ENCODE peak calls at places on chromosomes 4 and X, in ten cellular contexts. A is HL-60, H is tibial artery, J is fibroblast of lung, M is spleen, V is cardiac muscle cell, Z is gastrocnemius medialis, T is ovary, G is heart left ventricle, O is lung. Y is an unnamed sample.

GRCh38 chr4:36152712-36153111 is 91.6 kb downstream of the ARAP2 start:
- DNase-seq in A (no peak), H (no peak), J (no peak), M (no peak), V (no peak), Z (no peak), T (no peak), G (no peak), O (no peak), Y (no peak)

GRCh38 chrX:44462851-44463250 is 79.8 kb downstream of the FUNDC1 start:
- DNase-seq in A (no peak), H (no peak), J (peak), M (no peak), V (no peak), Z (peak), T (no peak), G (peak), O (peak), Y (no peak)

GRCh38 chrX:123138473-123138872 is 45.6 kb upstream of the GRIA3 start:
- DNase-seq in A (no peak), H (no peak), J (peak), M (no peak), V (no peak), Z (no peak), T (no peak), G (no peak), O (no peak), Y (no peak)

GRCh38 chr4:140330311-140330900 is 43.0 kb upstream of the SCOC start:
- DNase-seq in A (no peak), H (no peak), J (peak), M (no peak), V (peak), Z (no peak), T (no peak), G (no peak), O (no peak), Y (no peak)

GRCh38 chrX:150848914-150849365 is 49.5 kb downstream of the CD99L2 start:
- DNase-seq in A (peak), H (no peak), J (no peak), M (no peak), V (no peak), Z (peak), T (no peak), G (no peak), O (peak), Y (no peak)

GRCh38 chr4:105933083-105933482 is 37.8 kb downstream of the NPNT start:
- DNase-seq in A (no peak), H (no peak), J (no peak), M (no peak), V (no peak), Z (no peak), T (no peak), G (no peak), O (no peak), Y (no peak)

GRCh38 chr4:154643493-154643892 is 31.0 kb upstream of the FGG start:
- DNase-seq in A (no peak), H (no peak), J (no peak), M (no peak), V (no peak), Z (no peak), T (no peak), G (no peak), O (no peak), Y (no peak)

GRCh38 chrX:24902808-24903207 is 113.0 kb downstream of the ARX start:
- DNase-seq in A (no peak), H (no peak), J (peak), M (no peak), V (no peak), Z (no peak), T (no peak), G (no peak), O (no peak), Y (no peak)

GRCh38 chr4:108651068-108651794 is 832 bp downstream of the OSTC start:
- DNase-seq in A (peak), H (no peak), J (peak), M (no peak), V (peak), Z (no peak), T (no peak), G (no peak), O (no peak), Y (no peak)

GRCh38 chr4:41880022-41880837 is 55.0 kb upstream of the TMEM33 start:
- DNase-seq in A (no peak), H (no peak), J (no peak), M (peak), V (no peak), Z (no peak), T (no peak), G (no peak), O (no peak), Y (no peak)

GRCh38 chr4:185117300-185117934 is 25.6 kb upstream of the SLC25A4 start:
- DNase-seq in A (no peak), H (no peak), J (no peak), M (no peak), V (no peak), Z (no peak), T (no peak), G (no peak), O (no peak), Y (no peak)

GRCh38 chr4:109588176-109588575 is 28.1 kb downstream of the MCUB start:
- DNase-seq in A (no peak), H (no peak), J (no peak), M (no peak), V (no peak), Z (no peak), T (no peak), G (no peak), O (no peak), Y (no peak)

GRCh38 chrX:132737743-132738142 is 220.7 kb downstream of the HS6ST2 start:
- DNase-seq in A (peak), H (no peak), J (no peak), M (no peak), V (no peak), Z (no peak), T (no peak), G (no peak), O (peak), Y (no peak)

GRCh38 chr4:73669410-73670183 is 49.4 kb upstream of the RASSF6 start:
- DNase-seq in A (no peak), H (no peak), J (no peak), M (no peak), V (no peak), Z (no peak), T (peak), G (no peak), O (no peak), Y (no peak)

GRCh38 chr4:148054275-148054674 is 322.4 kb downstream of the ARHGAP10 start:
- DNase-seq in A (peak), H (no peak), J (no peak), M (no peak), V (no peak), Z (peak), T (no peak), G (no peak), O (no peak), Y (no peak)

GRCh38 chr4:41448935-41449334 is 89.0 kb upstream of the LIMCH1 start:
- DNase-seq in A (no peak), H (no peak), J (no peak), M (no peak), V (no peak), Z (no peak), T (peak), G (peak), O (peak), Y (no peak)

GRCh38 chr4:105122334-105122733 is 24.3 kb upstream of the TET2 start:
- DNase-seq in A (no peak), H (no peak), J (peak), M (no peak), V (peak), Z (no peak), T (no peak), G (no peak), O (no peak), Y (no peak)

DNA sequence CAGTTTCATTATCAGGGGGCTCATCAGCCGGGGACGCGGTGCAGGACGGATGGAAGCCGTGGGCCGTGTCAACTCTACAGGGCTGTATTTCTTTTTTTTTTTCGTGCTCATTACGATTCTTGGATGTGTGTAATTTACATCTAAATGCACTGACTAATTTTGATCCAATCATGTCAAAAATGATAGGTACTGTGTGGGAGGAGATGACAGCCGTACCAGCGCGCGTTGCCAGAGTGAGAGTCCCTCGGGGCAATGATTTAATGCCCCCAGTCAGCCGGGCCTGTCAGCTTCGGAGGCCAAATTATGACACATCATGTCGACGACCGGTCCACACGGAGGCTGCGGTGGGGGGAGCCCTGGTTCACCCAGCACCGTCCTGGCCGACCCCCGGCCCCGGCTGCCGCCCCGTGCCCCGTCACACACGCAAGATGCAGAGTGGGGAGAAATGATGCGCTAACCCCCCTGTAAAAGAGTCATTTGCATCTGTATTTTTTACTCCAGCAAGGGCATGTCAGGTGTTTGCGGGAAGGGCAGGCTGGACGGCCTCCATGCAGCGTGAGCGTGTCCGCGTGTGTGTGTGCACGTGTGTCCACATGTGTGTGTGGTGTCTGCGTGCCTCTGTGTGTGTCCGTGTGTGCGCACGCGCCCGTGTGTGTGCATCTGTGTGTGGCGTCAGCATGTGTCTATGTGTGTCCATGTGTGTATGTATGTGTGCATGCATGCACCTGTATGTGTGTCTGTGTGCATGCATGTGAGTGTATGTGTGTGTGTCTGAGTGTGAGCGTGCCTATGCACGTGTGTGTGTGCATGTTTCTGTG is 74.3 kb upstream of the PPP2R3B start:
- DNase-seq in A (no peak), H (no peak), J (no peak), M (peak), V (no peak), Z (no peak), T (no peak), G (no peak), O (no peak), Y (no peak)
- H3K27ac ChIP-seq in A (no peak), H (no peak), J (no peak), M (no peak), V (no peak), Z (no peak), T (no peak), G (no peak), O (no peak), Y (no peak)

DNA sequence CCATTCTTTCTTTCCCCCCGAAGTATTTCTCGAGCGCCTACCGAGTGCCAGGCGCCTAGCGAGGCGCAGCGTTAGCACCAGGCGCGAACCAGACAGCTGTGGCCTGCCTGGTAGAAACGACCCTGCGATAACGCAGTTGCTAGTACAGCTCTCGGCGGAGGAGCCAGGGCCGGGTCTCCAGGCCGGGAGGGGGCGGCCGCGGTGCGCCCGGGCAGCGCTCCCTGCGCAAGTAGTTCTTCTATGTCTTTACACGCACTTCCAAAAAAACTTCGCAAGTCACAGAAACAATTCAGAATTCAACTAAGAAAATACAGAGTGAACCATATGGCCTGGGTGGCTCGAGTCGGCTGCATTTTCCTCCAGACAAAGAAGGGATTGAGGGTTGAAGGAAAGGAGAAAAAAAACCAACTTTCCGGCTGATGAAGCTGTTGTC is 7.0 kb upstream of the NEUROG2 start:
- DNase-seq in A (peak), H (no peak), J (peak), M (peak), V (peak), Z (no peak), T (peak), G (no peak), O (no peak), Y (no peak)
- TF ChIP-seq CTCF in A (peak), H (no peak), J (peak), M (no peak), V (peak), Z (no peak), T (no peak), G (no peak), O (no peak), Y (no peak)

GRCh38 chrX:7119927-7120577 is 27.5 kb upstream of the STS start:
- DNase-seq in A (no peak), H (no peak), J (no peak), M (no peak), V (no peak), Z (no peak), T (no peak), G (no peak), O (no peak), Y (no peak)

GRCh38 chrX:7117587-7117986 is 29.9 kb upstream of the STS start:
- DNase-seq in A (no peak), H (no peak), J (no peak), M (no peak), V (no peak), Z (no peak), T (no peak), G (no peak), O (no peak), Y (no peak)

GRCh38 chrX:7116081-7116480 is 31.4 kb upstream of the STS start:
- DNase-seq in A (no peak), H (no peak), J (no peak), M (no peak), V (no peak), Z (no peak), T (no peak), G (no peak), O (no peak), Y (no peak)

GRCh38 chrX:7115557-7115956 is 32.0 kb upstream of the STS start:
- DNase-seq in A (no peak), H (no peak), J (no peak), M (no peak), V (no peak), Z (peak), T (peak), G (peak), O (no peak), Y (no peak)

GRCh38 chrX:7120578-7121219 is 26.8 kb upstream of the STS start:
- DNase-seq in A (no peak), H (no peak), J (peak), M (no peak), V (no peak), Z (no peak), T (no peak), G (no peak), O (no peak), Y (no peak)
- H3K27ac ChIP-seq in A (no peak), H (no peak), J (no peak), M (no peak), V (no peak), Z (peak), T (no peak), G (no peak), O (peak), Y (peak)

GRCh38 chr4:120286813-120287212 is 220.2 kb upstream of the MAD2L1 start:
- DNase-seq in A (no peak), H (no peak), J (no peak), M (no peak), V (peak), Z (no peak), T (no peak), G (no peak), O (no peak), Y (no peak)
- TF ChIP-seq CTCF in A (no peak), H (no peak), J (peak), M (no peak), V (no peak), Z (no peak), T (no peak), G (no peak), O (no peak), Y (no peak)

DNA sequence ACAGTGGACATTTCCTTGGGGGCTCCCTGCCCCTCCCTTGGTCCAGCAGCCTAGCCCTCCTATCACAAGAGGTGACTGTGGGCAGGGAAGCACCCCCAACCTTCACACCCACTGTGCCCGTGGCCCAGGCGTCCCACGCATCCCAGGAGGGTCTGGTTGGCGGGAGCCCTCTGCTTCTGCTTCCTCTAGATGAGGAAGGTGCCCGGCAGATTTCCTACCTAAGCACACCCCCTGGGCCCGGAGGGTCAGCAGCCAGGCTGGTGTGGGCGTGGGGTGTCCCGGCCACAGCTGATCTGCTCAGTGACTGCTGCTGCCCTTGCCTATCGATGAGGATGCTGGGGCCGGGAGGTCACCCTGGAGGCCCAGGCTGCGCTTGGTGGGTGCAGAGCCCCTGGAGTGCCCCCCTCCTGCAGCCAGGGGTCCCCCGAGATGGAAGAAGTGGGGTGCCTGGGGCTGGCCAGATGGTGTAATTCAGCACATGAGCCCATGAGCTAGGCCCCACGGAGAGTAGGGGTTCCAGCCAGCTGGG is 12.2 kb downstream of the SH3BP2 start:
- DNase-seq in A (no peak), H (peak), J (no peak), M (peak), V (no peak), Z (no peak), T (peak), G (peak), O (no peak), Y (no peak)
- H3K27ac ChIP-seq in A (no peak), H (no peak), J (no peak), M (peak), V (no peak), Z (no peak), T (no peak), G (peak), O (no peak), Y (peak)

GRCh38 chr4:131054489-131055019 is 1958.6 kb downstream of the C4orf33 start:
- DNase-seq in A (no peak), H (no peak), J (no peak), M (no peak), V (no peak), Z (no peak), T (no peak), G (no peak), O (no peak), Y (no peak)
- TF ChIP-seq CTCF in A (no peak), H (no peak), J (no peak), M (no peak), V (no peak), Z (no peak), T (no peak), G (no peak), O (no peak), Y (no peak)

GRCh38 chr4:168129046-168129772 is 36.9 kb downstream of the ANXA10 start:
- DNase-seq in A (no peak), H (no peak), J (no peak), M (no peak), V (no peak), Z (no peak), T (no peak), G (no peak), O (no peak), Y (no peak)
- H3K27ac ChIP-seq in A (no peak), H (no peak), J (no peak), M (no peak), V (no peak), Z (no peak), T (no peak), G (no peak), O (no peak), Y (no peak)

GRCh38 chrX:1466971-1467561 is 14.4 kb upstream of the ASMTL start:
- DNase-seq in A (peak), H (no peak), J (no peak), M (peak), V (no peak), Z (no peak), T (no peak), G (no peak), O (peak), Y (peak)

GRCh38 chrX:1466232-1466661 is 13.5 kb upstream of the ASMTL start:
- DNase-seq in A (no peak), H (peak), J (no peak), M (peak), V (no peak), Z (no peak), T (no peak), G (no peak), O (peak), Y (peak)

GRCh38 chrX:1465261-1466231 is 12.8 kb upstream of the ASMTL start:
- DNase-seq in A (no peak), H (peak), J (no peak), M (peak), V (no peak), Z (no peak), T (no peak), G (no peak), O (peak), Y (peak)

GRCh38 chrX:1464282-1465131 is 11.8 kb upstream of the ASMTL start:
- DNase-seq in A (peak), H (peak), J (no peak), M (peak), V (no peak), Z (no peak), T (no peak), G (no peak), O (peak), Y (peak)

DNA sequence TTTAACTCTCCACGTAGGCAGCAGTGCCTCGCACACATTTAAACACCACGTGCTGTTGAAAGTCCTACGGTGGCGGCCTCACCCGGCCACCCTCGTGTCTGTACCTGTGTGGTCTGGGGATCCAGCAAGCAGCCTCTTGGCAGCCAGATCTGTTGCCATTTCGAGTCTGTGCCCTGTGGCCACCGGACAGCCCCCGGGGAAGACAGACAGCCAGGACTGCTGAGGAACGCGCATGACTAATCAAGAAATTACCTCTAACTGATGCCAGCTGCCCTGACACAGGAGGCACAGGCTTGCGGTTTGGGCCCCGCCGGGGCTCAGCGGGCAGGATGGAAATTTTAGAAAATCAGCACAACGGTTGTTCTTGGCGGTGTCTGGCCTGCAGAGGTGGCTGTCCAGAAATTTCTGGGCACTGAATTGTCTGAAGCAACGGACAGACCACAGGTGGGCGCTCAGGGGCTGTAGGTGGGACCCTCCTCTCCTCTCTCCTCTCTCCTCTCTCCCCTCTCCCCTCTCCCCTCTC is 15.6 kb upstream of the ASMTL start:
- DNase-seq in A (peak), H (peak), J (peak), M (peak), V (no peak), Z (no peak), T (no peak), G (no peak), O (peak), Y (peak)
- TF ChIP-seq CTCF in A (peak), H (no peak), J (no peak), M (no peak), V (no peak), Z (no peak), T (no peak), G (no peak), O (no peak), Y (no peak)

DNA sequence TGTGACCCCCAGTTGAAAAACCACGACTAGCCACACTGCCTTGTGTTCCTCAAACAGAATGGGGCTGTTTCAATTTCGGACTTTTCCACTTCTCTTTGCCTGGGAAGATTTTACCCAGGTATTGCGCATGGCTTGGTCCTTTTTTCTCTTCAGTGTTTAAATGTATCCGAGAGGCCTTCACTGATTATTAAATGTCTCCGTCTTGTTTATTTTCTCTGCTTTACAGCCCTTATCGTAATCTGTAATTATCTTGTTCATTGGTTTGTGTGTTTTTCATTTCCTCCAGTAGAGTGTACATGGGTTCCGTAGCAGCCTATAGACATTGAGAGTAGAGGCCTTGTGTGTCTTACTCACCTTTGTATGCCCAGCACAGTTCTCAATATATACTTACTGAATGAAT is 2.4 kb downstream of the MOSPD2 start:
- DNase-seq in A (no peak), H (no peak), J (no peak), M (no peak), V (no peak), Z (no peak), T (no peak), G (no peak), O (no peak), Y (no peak)
- H3K27ac ChIP-seq in A (no peak), H (no peak), J (no peak), M (no peak), V (no peak), Z (no peak), T (no peak), G (no peak), O (no peak), Y (no peak)